ENCODE peak calls at places on chromosomes 13 and 19, in five cellular contexts. One of them, this sample, is unnamed. For H3K4me1 and H3K9me3, the result is how much of the 10 kb centered on the place peaks cover.

GRCh38 chr13:47291116-47291656 is 394.3 kb upstream of the HTR2A start:
- DNase-seq in Peyer's patch: no peak
- DNase-seq in stomach: no peak
- DNase-seq in GM23248: no peak
- DNase-seq in right lobe of liver: no peak
- DNase-seq in this sample: no peak

GRCh38 chr19:13098291-13099072 is 4.2 kb downstream of the LYL1 start:
- DNase-seq in Peyer's patch: peak
- DNase-seq in right lobe of liver: no peak
- DNase-seq in stomach: no peak
- DNase-seq in GM23248: peak
- DNase-seq in this sample: no peak

GRCh38 chr13:44399045-44399444 is 25.4 kb downstream of the SERP2 start:
- DNase-seq in stomach: no peak
- DNase-seq in Peyer's patch: no peak
- DNase-seq in right lobe of liver: peak
- DNase-seq in GM23248: no peak
- DNase-seq in this sample: no peak

GRCh38 chr13:90272356-90272755 is 1075.1 kb upstream of the MIR17HG start:
- DNase-seq in right lobe of liver: no peak
- DNase-seq in Peyer's patch: no peak
- DNase-seq in stomach: no peak
- DNase-seq in GM23248: peak
- DNase-seq in this sample: no peak

GRCh38 chr13:38849316-38849715 is 141.3 kb downstream of the STOML3 start:
- DNase-seq in GM23248: peak
- DNase-seq in Peyer's patch: no peak
- DNase-seq in stomach: no peak
- DNase-seq in right lobe of liver: no peak
- DNase-seq in this sample: no peak

GRCh38 chr13:60448907-60449510 is 52.0 kb downstream of the TDRD3 start:
- DNase-seq in GM23248: peak
- DNase-seq in right lobe of liver: no peak
- DNase-seq in Peyer's patch: no peak
- DNase-seq in stomach: no peak
- DNase-seq in this sample: peak

GRCh38 chr13:83780201-83780600 is 102.1 kb downstream of the SLITRK1 start:
- DNase-seq in stomach: no peak
- DNase-seq in right lobe of liver: no peak
- DNase-seq in GM23248: peak
- DNase-seq in Peyer's patch: no peak
- DNase-seq in this sample: peak

GRCh38 chr19:7863971-7864718 is 10.0 kb downstream of the PRR36 start:
- DNase-seq in Peyer's patch: no peak
- DNase-seq in stomach: no peak
- DNase-seq in GM23248: no peak
- DNase-seq in right lobe of liver: no peak
- DNase-seq in this sample: no peak

GRCh38 chr13:80361883-80362327 is 21.0 kb upstream of the SPRY2 start:
- DNase-seq in GM23248: no peak
- DNase-seq in stomach: no peak
- DNase-seq in right lobe of liver: no peak
- DNase-seq in Peyer's patch: no peak
- DNase-seq in this sample: no peak

GRCh38 chr13:32001392-32001768 is 30.2 kb upstream of the FRY start:
- DNase-seq in GM23248: peak
- DNase-seq in right lobe of liver: no peak
- DNase-seq in Peyer's patch: no peak
- DNase-seq in stomach: no peak
- DNase-seq in this sample: peak

GRCh38 chr19:55253264-55253663 is 5.6 kb downstream of the PPP6R1 start:
- DNase-seq in stomach: no peak
- DNase-seq in right lobe of liver: no peak
- DNase-seq in Peyer's patch: no peak
- DNase-seq in GM23248: no peak
- DNase-seq in this sample: no peak

GRCh38 chr13:44930280-44930679 is 59.0 kb downstream of the NUFIP1 start:
- DNase-seq in stomach: no peak
- DNase-seq in GM23248: no peak
- DNase-seq in Peyer's patch: no peak
- DNase-seq in right lobe of liver: no peak
- DNase-seq in this sample: no peak

GRCh38 chr13:60571571-60571970 is 174.6 kb downstream of the TDRD3 start:
- DNase-seq in right lobe of liver: no peak
- DNase-seq in stomach: no peak
- DNase-seq in Peyer's patch: no peak
- DNase-seq in GM23248: no peak
- DNase-seq in this sample: no peak

GRCh38 chr13:36767276-36767675 is 51.7 kb upstream of the RFXAP start:
- DNase-seq in GM23248: no peak
- DNase-seq in stomach: no peak
- DNase-seq in right lobe of liver: no peak
- DNase-seq in Peyer's patch: no peak
- DNase-seq in this sample: no peak

GRCh38 chr13:39306639-39307589 is 268.7 kb downstream of the NHLRC3 start:
- DNase-seq in stomach: no peak
- DNase-seq in Peyer's patch: no peak
- DNase-seq in right lobe of liver: no peak
- DNase-seq in GM23248: no peak
- DNase-seq in this sample: no peak

GRCh38 chr13:83184819-83185218 is 697.5 kb downstream of the SLITRK1 start:
- DNase-seq in stomach: no peak
- DNase-seq in Peyer's patch: no peak
- DNase-seq in GM23248: peak
- DNase-seq in right lobe of liver: no peak
- DNase-seq in this sample: peak

GRCh38 chr13:19985219-19985556 is 26.7 kb downstream of the ZMYM2 start:
- DNase-seq in right lobe of liver: no peak
- DNase-seq in GM23248: peak
- DNase-seq in Peyer's patch: no peak
- DNase-seq in stomach: no peak
- DNase-seq in this sample: no peak

GRCh38 chr13:80309926-80310325 is 31.0 kb downstream of the SPRY2 start:
- DNase-seq in Peyer's patch: no peak
- DNase-seq in stomach: no peak
- DNase-seq in right lobe of liver: no peak
- DNase-seq in GM23248: no peak
- DNase-seq in this sample: no peak

GRCh38 chr13:41496420-41497234 is 39.3 kb downstream of the RGCC start:
- DNase-seq in Peyer's patch: no peak
- DNase-seq in stomach: no peak
- DNase-seq in right lobe of liver: no peak
- DNase-seq in GM23248: peak
- DNase-seq in this sample: peak

GRCh38 chr19:42206871-42207755 is 10.4 kb downstream of the DEDD2 start:
- DNase-seq in GM23248: peak
- DNase-seq in Peyer's patch: no peak
- DNase-seq in right lobe of liver: no peak
- DNase-seq in stomach: no peak
- DNase-seq in this sample: peak

GRCh38 chr13:23567792-23568480 is 2.3 kb upstream of the TNFRSF19 start:
- DNase-seq in right lobe of liver: no peak
- DNase-seq in Peyer's patch: no peak
- DNase-seq in GM23248: no peak
- DNase-seq in stomach: no peak
- DNase-seq in this sample: no peak

GRCh38 chr13:113918981-113919646 is 54.8 kb downstream of the C13orf46 start:
- DNase-seq in right lobe of liver: no peak
- DNase-seq in Peyer's patch: no peak
- DNase-seq in stomach: peak
- DNase-seq in GM23248: no peak
- DNase-seq in this sample: no peak

GRCh38 chr13:36518707-36519106 is 86.4 kb downstream of the CCNA1 start:
- DNase-seq in right lobe of liver: no peak
- DNase-seq in GM23248: no peak
- DNase-seq in Peyer's patch: no peak
- DNase-seq in stomach: no peak
- DNase-seq in this sample: no peak

GRCh38 chr19:13146763-13147563 is 3.2 kb downstream of the STX10 start:
- DNase-seq in GM23248: peak
- DNase-seq in Peyer's patch: no peak
- DNase-seq in right lobe of liver: no peak
- DNase-seq in stomach: peak
- DNase-seq in this sample: no peak

GRCh38 chr13:102536695-102537485 is 59.9 kb upstream of the TPP2 start:
- DNase-seq in GM23248: no peak
- DNase-seq in right lobe of liver: no peak
- DNase-seq in Peyer's patch: no peak
- DNase-seq in stomach: no peak
- DNase-seq in this sample: no peak

GRCh38 chr13:91100944-91101343 is 246.5 kb upstream of the MIR17HG start:
- DNase-seq in right lobe of liver: no peak
- DNase-seq in stomach: no peak
- DNase-seq in GM23248: no peak
- DNase-seq in Peyer's patch: no peak
- DNase-seq in this sample: no peak

GRCh38 chr13:30924726-30925125 is 7.7 kb upstream of the TEX26 start:
- DNase-seq in Peyer's patch: no peak
- DNase-seq in right lobe of liver: no peak
- DNase-seq in GM23248: no peak
- DNase-seq in stomach: no peak
- DNase-seq in this sample: no peak

GRCh38 chr13:113468461-113469147 is 15.3 kb upstream of the ADPRHL1 start:
- DNase-seq in Peyer's patch: no peak
- DNase-seq in stomach: no peak
- DNase-seq in right lobe of liver: no peak
- DNase-seq in GM23248: no peak
- DNase-seq in this sample: no peak

GRCh38 chr13:102881819-102882686 is 36.2 kb downstream of the ERCC5 start:
- DNase-seq in Peyer's patch: no peak
- DNase-seq in right lobe of liver: peak
- DNase-seq in stomach: no peak
- DNase-seq in GM23248: no peak
- DNase-seq in this sample: no peak

GRCh38 chr13:41900918-41901317 is 60.0 kb downstream of the VWA8 start:
- DNase-seq in GM23248: peak
- DNase-seq in stomach: no peak
- DNase-seq in right lobe of liver: no peak
- DNase-seq in Peyer's patch: no peak
- DNase-seq in this sample: no peak

GRCh38 chr19:33512580-33513137 is 8.9 kb downstream of the PEPD start:
- DNase-seq in stomach: no peak
- DNase-seq in right lobe of liver: no peak
- DNase-seq in GM23248: no peak
- DNase-seq in Peyer's patch: no peak
- DNase-seq in this sample: no peak

GRCh38 chr19:39935262-39935661 is 828 bp upstream of the FCGBP start:
- DNase-seq in stomach: no peak
- DNase-seq in right lobe of liver: no peak
- DNase-seq in GM23248: no peak
- DNase-seq in Peyer's patch: no peak
- DNase-seq in this sample: no peak

GRCh38 chr19:39937094-39937493 is 2.7 kb upstream of the FCGBP start:
- DNase-seq in right lobe of liver: no peak
- DNase-seq in GM23248: no peak
- DNase-seq in Peyer's patch: no peak
- DNase-seq in stomach: no peak
- DNase-seq in this sample: no peak

GRCh38 chr19:39936622-39937021 is 2.2 kb upstream of the FCGBP start:
- DNase-seq in Peyer's patch: no peak
- DNase-seq in right lobe of liver: no peak
- DNase-seq in stomach: no peak
- DNase-seq in GM23248: no peak
- DNase-seq in this sample: no peak

GRCh38 chr19:39936020-39936419 is 1.6 kb upstream of the FCGBP start:
- DNase-seq in right lobe of liver: no peak
- DNase-seq in GM23248: no peak
- DNase-seq in stomach: peak
- DNase-seq in Peyer's patch: peak
- DNase-seq in this sample: no peak

GRCh38 chr19:39934584-39935233 is at the start of gene FCGBP:
- DNase-seq in GM23248: no peak
- DNase-seq in right lobe of liver: no peak
- DNase-seq in stomach: peak
- DNase-seq in Peyer's patch: peak
- DNase-seq in this sample: no peak
- H3K4me3 ChIP-seq in GM23248: no peak
- H3K4me3 ChIP-seq in right lobe of liver: no peak
- H3K4me3 ChIP-seq in stomach: no peak
- H3K4me3 ChIP-seq in Peyer's patch: no peak
- H3K4me3 ChIP-seq in this sample: no peak

DNA sequence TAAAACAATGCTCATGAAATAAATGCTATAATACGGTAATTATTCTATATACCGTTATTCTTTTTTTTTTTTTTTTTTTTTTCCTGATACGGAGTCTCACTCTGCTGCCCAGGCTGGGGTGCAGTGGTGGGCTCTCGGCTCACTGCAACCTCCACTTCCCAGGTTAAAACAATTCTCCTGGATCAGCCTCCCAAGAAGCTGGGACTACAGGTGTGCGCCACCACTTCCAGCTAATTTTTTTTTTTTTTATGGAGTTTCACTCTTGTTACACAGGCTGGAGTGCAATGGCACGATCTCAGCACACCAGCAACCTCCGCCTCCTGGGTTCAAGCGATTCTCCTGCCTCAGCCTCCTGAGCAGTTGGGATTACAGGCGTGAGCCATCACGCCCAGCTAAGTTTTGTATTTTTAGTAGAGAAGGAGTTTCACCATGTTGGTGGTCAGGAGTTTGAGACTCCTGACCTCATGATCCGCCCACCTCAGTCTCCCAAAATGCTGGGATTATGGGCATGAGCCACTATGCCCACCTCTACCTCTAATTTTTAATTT is 6.9 kb downstream of the PPP1R15A start:
- DNase-seq in stomach: no peak
- DNase-seq in GM23248: no peak
- DNase-seq in right lobe of liver: no peak
- DNase-seq in Peyer's patch: no peak
- DNase-seq in this sample: no peak
- H3K4me1 ChIP-seq in stomach: half or more
- H3K4me1 ChIP-seq in GM23248: under half
- H3K4me1 ChIP-seq in right lobe of liver: under half
- H3K4me1 ChIP-seq in Peyer's patch: under half
- H3K4me1 ChIP-seq in this sample: under half

GRCh38 chr19:17359905-17360800 is 17.0 kb downstream of the PLVAP start:
- DNase-seq in Peyer's patch: no peak
- DNase-seq in GM23248: no peak
- DNase-seq in stomach: no peak
- DNase-seq in right lobe of liver: no peak
- DNase-seq in this sample: no peak
- H3K9me3 ChIP-seq in Peyer's patch: under half
- H3K9me3 ChIP-seq in GM23248: under half
- H3K9me3 ChIP-seq in stomach: under half
- H3K9me3 ChIP-seq in right lobe of liver: under half
- H3K9me3 ChIP-seq in this sample: under half

GRCh38 chr13:111187879-111188643 is 73.0 kb downstream of the ARHGEF7 start:
- DNase-seq in Peyer's patch: no peak
- DNase-seq in GM23248: peak
- DNase-seq in right lobe of liver: no peak
- DNase-seq in stomach: no peak
- DNase-seq in this sample: no peak
- H3K4me3 ChIP-seq in Peyer's patch: no peak
- H3K4me3 ChIP-seq in GM23248: no peak
- H3K4me3 ChIP-seq in right lobe of liver: no peak
- H3K4me3 ChIP-seq in stomach: no peak
- H3K4me3 ChIP-seq in this sample: no peak

This sample was measured in adipocyte.